ENCODE peak calls at places on chromosomes 6 and 20, in five cellular contexts. L is fibroblast of the aortic adventitia, I is HFF-Myc, Y is AG10803, U is fibroblast of pulmonary artery. J is an unnamed sample.

GRCh38 chr6:116106146-116106545 is 5.5 kb downstream of the NT5DC1 start:
- DNase-seq in L (peak; percentile 86), I (no peak), Y (no peak), U (peak; percentile 79), J (no peak)

GRCh38 chr6:128438311-128438916 is 82.0 kb downstream of the PTPRK start:
- DNase-seq in L (peak; percentile 49), I (no peak), Y (no peak), U (peak; percentile 46), J (no peak)

GRCh38 chr6:125751334-125751916 is 2.0 kb downstream of the HEY2 start:
- DNase-seq in L (no peak), I (no peak), Y (no peak), U (no peak), J (no peak)

GRCh38 chr6:106085984-106086832 is at the start of gene PRDM1:
- DNase-seq in L (peak; percentile 54), I (peak; percentile 75), Y (peak; percentile 73), U (peak; percentile 47), J (peak; percentile 75)

GRCh38 chr6:105713474-105714118 is 310.7 kb upstream of the PREP start:
- DNase-seq in L (peak; percentile 5), I (no peak), Y (no peak), U (no peak), J (no peak)

GRCh38 chr20:36919715-36920333 is 31.7 kb downstream of the SAMHD1 start:
- DNase-seq in L (peak; percentile 79), I (peak; percentile 48), Y (peak; percentile 66), U (peak; percentile 78), J (no peak)

GRCh38 chr6:1686117-1687098 is 76.7 kb downstream of the FOXC1 start:
- DNase-seq in L (peak; percentile 98), I (peak; percentile 91), Y (peak; percentile 100), U (peak; percentile 87), J (no peak)

GRCh38 chr6:40387871-40388264 is 199.3 kb downstream of the LRFN2 start:
- DNase-seq in L (no peak), I (no peak), Y (no peak), U (no peak), J (no peak)

GRCh38 chr20:5786930-5787826 is 37.0 kb downstream of the SHLD1 start:
- DNase-seq in L (peak; percentile 86), I (no peak), Y (peak; percentile 62), U (peak; percentile 75), J (no peak)

GRCh38 chr6:113857565-113858066 is 471 bp downstream of the MARCKS start:
- DNase-seq in L (no peak), I (no peak), Y (no peak), U (no peak), J (no peak)

GRCh38 chr20:51749674-51750036 is 18.5 kb downstream of the ATP9A start:
- DNase-seq in L (peak; percentile 69), I (no peak), Y (peak; percentile 43), U (peak; percentile 36), J (no peak)

GRCh38 chr6:115969207-115969929 is 91.3 kb downstream of the FRK start:
- DNase-seq in L (peak; percentile 3), I (no peak), Y (no peak), U (peak; percentile 7), J (no peak)

GRCh38 chr20:1204547-1204946 is 1.3 kb downstream of the C20orf202 start:
- DNase-seq in L (no peak), I (no peak), Y (no peak), U (no peak), J (no peak)

GRCh38 chr6:110689275-110689935 is 125.9 kb downstream of the CDK19 start:
- DNase-seq in L (no peak), I (no peak), Y (no peak), U (no peak), J (no peak)

GRCh38 chr20:22773326-22773725 is 189.0 kb upstream of the FOXA2 start:
- DNase-seq in L (no peak), I (no peak), Y (no peak), U (peak; percentile 44), J (no peak)

GRCh38 chr6:128311944-128312570 is 208.3 kb downstream of the PTPRK start:
- DNase-seq in L (no peak), I (no peak), Y (no peak), U (no peak), J (no peak)

GRCh38 chr6:47476794-47477496 is 644 bp upstream of the CD2AP start:
- DNase-seq in L (no peak), I (no peak), Y (no peak), U (no peak), J (no peak)

GRCh38 chr6:74967821-74968220 is 238.0 kb downstream of the COL12A1 start:
- DNase-seq in L (no peak), I (no peak), Y (no peak), U (peak; percentile 7), J (no peak)

GRCh38 chr20:59032713-59033059 is 551 bp upstream of the ATP5F1E start:
- DNase-seq in L (no peak), I (no peak), Y (no peak), U (no peak), J (no peak)

GRCh38 chr20:22914291-22914690 is 120.8 kb upstream of the SSTR4 start:
- DNase-seq in L (no peak), I (no peak), Y (no peak), U (no peak), J (no peak)

GRCh38 chr20:41245086-41245707 is 72.3 kb downstream of the ZHX3 start:
- DNase-seq in L (peak; percentile 47), I (no peak), Y (peak; percentile 34), U (peak; percentile 53), J (no peak)

GRCh38 chr20:14732996-14733395 is 395.6 kb upstream of the FLRT3 start:
- DNase-seq in L (no peak), I (no peak), Y (no peak), U (no peak), J (no peak)

GRCh38 chr20:31860431-31861345 is 9.6 kb downstream of the DUSP15 start:
- DNase-seq in L (peak; percentile 48), I (no peak), Y (no peak), U (peak; percentile 27), J (no peak)

GRCh38 chr6:82095091-82095490 is 152.5 kb downstream of the IBTK start:
- DNase-seq in L (no peak), I (no peak), Y (no peak), U (no peak), J (no peak)

GRCh38 chr6:104684911-104685415 is 174.8 kb downstream of the HACE1 start:
- DNase-seq in L (no peak), I (no peak), Y (no peak), U (no peak), J (no peak)

GRCh38 chr6:112416885-112417284 is 69.8 kb downstream of the RFPL4B start:
- DNase-seq in L (peak; percentile 68), I (peak; percentile 38), Y (peak; percentile 92), U (no peak), J (no peak)

GRCh38 chr20:11219192-11219591 is 545.4 kb upstream of the JAG1 start:
- DNase-seq in L (no peak), I (no peak), Y (no peak), U (no peak), J (no peak)

GRCh38 chr6:88449770-88450169 is 283.6 kb upstream of the CNR1 start:
- DNase-seq in L (no peak), I (no peak), Y (no peak), U (peak; percentile 28), J (no peak)

GRCh38 chr6:169363590-169363989 is 109.9 kb upstream of the THBS2 start:
- DNase-seq in L (no peak), I (no peak), Y (peak; percentile 86), U (no peak), J (no peak)

GRCh38 chr6:12034831-12035230 is 22.7 kb downstream of the HIVEP1 start:
- DNase-seq in L (peak; percentile 23), I (no peak), Y (peak; percentile 18), U (peak; percentile 25), J (no peak)
- TF ChIP-seq CTCF in L (no peak), I (no peak), Y (peak; percentile 38), U (no peak), J (no peak)

GRCh38 chr6:73258721-73259120 is 4.3 kb downstream of the KHDC1 start:
- DNase-seq in L (no peak), I (no peak), Y (no peak), U (no peak), J (no peak)

GRCh38 chr6:73263570-73263909 is 544 bp upstream of the KHDC1 start:
- DNase-seq in L (peak; percentile 5), I (no peak), Y (no peak), U (no peak), J (no peak)

GRCh38 chr6:73264446-73264845 is 1.4 kb upstream of the KHDC1 start:
- DNase-seq in L (no peak), I (no peak), Y (no peak), U (no peak), J (no peak)

DNA sequence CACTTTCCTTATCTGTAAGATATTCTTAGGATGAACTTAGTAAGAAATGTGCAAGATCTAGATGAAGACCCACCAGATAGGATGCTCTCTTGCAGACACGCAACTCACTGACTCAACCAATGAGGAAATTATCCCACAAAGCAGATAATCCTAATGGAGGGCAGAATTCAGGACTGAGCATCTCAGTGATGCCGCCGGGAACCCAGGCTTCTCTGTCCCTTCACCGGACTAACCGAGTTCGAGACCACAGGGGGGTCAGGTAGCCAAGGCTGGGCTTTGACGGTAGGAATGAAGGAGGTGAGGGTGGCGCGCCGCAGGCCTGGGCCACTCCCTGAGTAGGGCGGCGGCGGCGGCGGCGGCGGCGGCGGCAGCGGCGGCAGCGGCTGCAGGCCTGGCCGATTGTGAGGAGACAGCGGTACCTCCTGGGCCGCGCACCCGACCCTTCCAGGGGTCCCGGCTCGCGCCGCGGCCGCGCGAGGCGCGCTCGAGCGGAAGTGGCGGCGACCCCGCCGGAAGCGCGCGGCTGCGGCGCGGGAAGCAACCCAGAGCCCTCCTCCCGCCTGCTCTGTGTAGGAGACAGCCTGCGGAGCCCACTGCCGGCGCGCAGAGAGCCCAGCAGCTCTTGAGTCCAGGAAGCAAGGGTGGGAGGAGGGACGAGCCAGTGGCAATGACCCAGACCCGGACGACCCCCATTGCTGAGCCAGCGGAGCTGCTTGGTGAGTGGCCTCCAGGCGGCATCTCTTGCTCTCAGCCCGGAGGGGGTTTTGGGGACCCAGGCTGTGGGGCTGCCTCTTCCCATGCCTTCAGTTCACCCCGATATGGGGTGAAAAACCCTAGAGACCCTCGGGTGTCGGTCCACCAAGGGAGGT is at the start of gene KHDC1:
- DNase-seq in L (peak; percentile 47), I (peak; percentile 5), Y (peak; percentile 53), U (peak; percentile 48), J (peak; percentile 51)
- TF ChIP-seq CTCF in L (peak; percentile 13), I (no peak), Y (peak; percentile 12), U (peak; percentile 4), J (no peak)

DNA sequence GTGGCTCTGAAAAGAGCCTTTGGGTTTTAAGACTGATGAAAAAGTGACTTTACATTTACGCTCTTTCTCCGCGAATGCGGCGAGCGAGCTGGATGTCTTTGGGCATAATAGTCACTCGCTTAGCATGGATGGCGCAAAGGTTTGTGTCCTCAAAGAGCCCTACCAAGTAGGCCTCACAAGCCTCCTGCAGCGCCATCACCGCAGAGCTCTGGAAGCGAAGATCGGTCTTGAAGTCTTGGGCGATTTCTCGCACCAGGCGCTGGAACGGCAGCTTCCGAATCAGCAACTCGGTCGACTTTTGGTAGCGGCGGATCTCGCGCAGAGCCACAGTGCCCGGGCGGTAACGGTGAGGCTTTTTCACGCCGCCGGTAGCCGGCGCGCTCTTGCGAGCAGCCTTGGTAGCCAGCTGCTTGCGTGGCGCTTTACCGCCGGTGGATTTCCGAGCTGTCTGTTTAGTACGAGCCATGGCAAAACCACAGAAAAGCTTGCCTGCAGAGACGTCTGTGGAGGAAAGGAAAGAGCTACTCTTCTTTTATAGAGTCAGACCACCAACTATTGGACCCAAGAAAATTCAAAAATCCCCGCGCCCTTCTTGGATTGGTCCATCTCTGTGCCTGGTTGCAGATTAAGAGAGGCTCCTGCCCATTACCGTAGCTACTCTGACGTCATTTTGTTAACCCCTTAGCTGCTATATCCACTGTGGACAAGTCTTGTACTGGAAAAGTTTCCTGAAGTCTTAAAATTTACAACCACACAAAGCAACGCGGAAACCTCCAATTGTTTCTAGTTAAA is 55.4 kb upstream of the HFE start:
- DNase-seq in L (peak; percentile 96), I (peak; percentile 100), Y (peak; percentile 93), U (peak; percentile 97), J (peak; percentile 83)
- TF ChIP-seq CTCF in L (peak; percentile 40), I (no peak), Y (peak; percentile 38), U (peak; percentile 28), J (no peak)

GRCh38 chr6:43506667-43507471 is 3.3 kb downstream of the LRRC73 start:
- DNase-seq in L (peak; percentile 88), I (peak; percentile 75), Y (peak; percentile 77), U (peak; percentile 90), J (peak; percentile 76)
- TF ChIP-seq CTCF in L (peak; percentile 93), I (peak; percentile 97), Y (peak; percentile 94), U (peak; percentile 95), J (peak; percentile 96)

J was measured in natural killer cell.